ENCODE peak calls at places on chromosomes 1 and 21, in six cellular contexts. One of them, this sample, is unnamed.

GRCh38 chr1:205492774-205493173 is 11.7 kb upstream of the CDK18 start:
- DNase-seq in H1: no peak
- DNase-seq in mucosa of descending colon: no peak
- DNase-seq in aorta: no peak
- DNase-seq in fibroblast of lung: no peak
- DNase-seq in right lobe of liver: no peak
- DNase-seq in this sample: no peak

GRCh38 chr1:56376188-56376984 is 203.0 kb downstream of the PLPP3 start:
- DNase-seq in mucosa of descending colon: no peak
- DNase-seq in H1: peak; percentile 58
- DNase-seq in fibroblast of lung: peak; percentile 85
- DNase-seq in right lobe of liver: no peak
- DNase-seq in aorta: peak; percentile 85
- DNase-seq in this sample: no peak

GRCh38 chr1:113142791-113143190 is 69.8 kb downstream of the LRIG2 start:
- DNase-seq in right lobe of liver: no peak
- DNase-seq in fibroblast of lung: peak; percentile 84
- DNase-seq in mucosa of descending colon: no peak
- DNase-seq in H1: no peak
- DNase-seq in aorta: no peak
- DNase-seq in this sample: no peak

GRCh38 chr1:85445906-85446305 is 19.1 kb downstream of the DDAH1 start:
- DNase-seq in aorta: no peak
- DNase-seq in mucosa of descending colon: no peak
- DNase-seq in fibroblast of lung: peak; percentile 37
- DNase-seq in right lobe of liver: no peak
- DNase-seq in H1: no peak
- DNase-seq in this sample: no peak

GRCh38 chr1:14371806-14372497 is 226.5 kb upstream of the KAZN start:
- DNase-seq in H1: no peak
- DNase-seq in aorta: no peak
- DNase-seq in fibroblast of lung: peak; percentile 23
- DNase-seq in right lobe of liver: no peak
- DNase-seq in mucosa of descending colon: no peak
- DNase-seq in this sample: no peak

GRCh38 chr21:31985398-31985797 is 112.6 kb downstream of the HUNK start:
- DNase-seq in fibroblast of lung: no peak
- DNase-seq in H1: no peak
- DNase-seq in aorta: no peak
- DNase-seq in right lobe of liver: no peak
- DNase-seq in mucosa of descending colon: no peak
- DNase-seq in this sample: no peak

GRCh38 chr1:243473281-243474210 is 217.7 kb downstream of the SDCCAG8 start:
- DNase-seq in aorta: no peak
- DNase-seq in mucosa of descending colon: no peak
- DNase-seq in fibroblast of lung: peak; percentile 42
- DNase-seq in H1: no peak
- DNase-seq in right lobe of liver: no peak
- DNase-seq in this sample: no peak

GRCh38 chr1:83043192-83043591 is 955.7 kb downstream of the TTLL7 start:
- DNase-seq in aorta: no peak
- DNase-seq in mucosa of descending colon: no peak
- DNase-seq in right lobe of liver: no peak
- DNase-seq in fibroblast of lung: no peak
- DNase-seq in H1: no peak
- DNase-seq in this sample: no peak

GRCh38 chr21:44509539-44509938 is 30.5 kb downstream of the KRTAP10-1 start:
- DNase-seq in right lobe of liver: peak; percentile 91
- DNase-seq in mucosa of descending colon: peak; percentile 79
- DNase-seq in aorta: peak; percentile 47
- DNase-seq in H1: no peak
- DNase-seq in fibroblast of lung: no peak
- DNase-seq in this sample: no peak

GRCh38 chr1:12436345-12436658 is 181.7 kb downstream of the DHRS3 start:
- DNase-seq in fibroblast of lung: peak; percentile 7
- DNase-seq in aorta: no peak
- DNase-seq in mucosa of descending colon: no peak
- DNase-seq in right lobe of liver: no peak
- DNase-seq in H1: no peak
- DNase-seq in this sample: no peak

DNA sequence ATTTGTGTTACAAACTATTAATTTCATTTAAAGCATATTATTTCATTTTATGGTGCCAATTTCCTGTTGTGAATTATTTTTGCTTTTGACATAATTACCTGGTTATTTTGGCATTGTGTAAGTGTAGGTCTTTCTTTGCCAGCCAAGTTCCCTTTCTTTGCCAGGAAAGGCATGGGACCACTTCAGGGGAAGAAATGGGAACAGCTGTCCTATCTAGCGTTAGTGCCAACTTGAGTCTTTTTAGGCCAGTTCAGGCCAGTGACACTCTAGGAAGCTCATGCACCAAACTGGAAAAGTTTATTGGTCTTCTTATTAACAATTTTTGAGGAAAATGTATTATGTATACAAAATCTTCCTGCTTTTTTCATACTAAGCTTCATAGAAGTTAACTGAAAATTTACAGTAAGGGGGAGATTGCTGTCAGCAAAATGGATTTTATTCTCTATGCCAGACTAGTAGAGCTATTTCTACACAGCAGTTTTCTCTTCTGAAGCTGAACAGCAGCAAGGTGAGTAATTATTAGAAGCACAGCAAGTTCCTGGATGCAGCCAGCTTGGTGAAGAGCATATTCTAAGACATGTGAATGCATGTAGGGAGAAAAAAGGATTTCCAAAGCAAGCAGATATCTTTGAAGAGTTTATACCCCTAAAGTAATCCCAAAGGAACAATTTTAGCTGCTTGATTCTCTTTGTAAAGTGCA is 914.6 kb upstream of the ADGRL4 start:
- DNase-seq in mucosa of descending colon: no peak
- DNase-seq in right lobe of liver: no peak
- DNase-seq in H1: no peak
- DNase-seq in aorta: no peak
- DNase-seq in fibroblast of lung: no peak
- DNase-seq in this sample: no peak
- H3K9me3 ChIP-seq in mucosa of descending colon: peaks cover 14% of the 10 kb centered on the region
- H3K9me3 ChIP-seq in right lobe of liver: no peaks in the 10 kb centered on the region
- H3K9me3 ChIP-seq in H1: peaks cover 13% of the 10 kb centered on the region
- H3K9me3 ChIP-seq in aorta: no peaks in the 10 kb centered on the region
- H3K9me3 ChIP-seq in fibroblast of lung: no peaks in the 10 kb centered on the region
- H3K9me3 ChIP-seq in this sample: no peaks in the 10 kb centered on the region

DNA sequence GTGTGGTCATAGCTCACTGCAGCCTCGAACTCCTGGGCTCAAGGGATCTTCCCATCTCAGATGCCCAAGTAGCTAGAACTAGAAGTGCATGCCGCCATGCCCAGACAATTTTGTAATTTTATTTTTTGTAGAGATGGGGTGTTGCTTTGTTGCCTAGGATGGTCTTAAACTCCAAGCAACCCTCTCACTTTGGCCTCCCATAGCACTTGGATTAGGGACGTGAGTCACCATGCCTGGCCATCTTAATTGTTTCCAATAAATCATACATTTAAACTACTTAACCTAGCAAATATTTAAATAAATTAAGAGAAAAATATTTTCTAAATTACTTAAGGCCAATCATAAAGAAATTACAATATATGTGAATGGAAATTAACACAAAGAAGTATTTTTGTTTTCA is 35.1 kb upstream of the ADGRL4 start:
- DNase-seq in aorta: no peak
- DNase-seq in mucosa of descending colon: no peak
- DNase-seq in fibroblast of lung: peak; percentile 24
- DNase-seq in right lobe of liver: no peak
- DNase-seq in H1: no peak
- DNase-seq in this sample: no peak
- H3K9me3 ChIP-seq in aorta: peaks cover 3% of the 10 kb centered on the region
- H3K9me3 ChIP-seq in mucosa of descending colon: peaks cover 6% of the 10 kb centered on the region
- H3K9me3 ChIP-seq in fibroblast of lung: no peaks in the 10 kb centered on the region
- H3K9me3 ChIP-seq in right lobe of liver: no peaks in the 10 kb centered on the region
- H3K9me3 ChIP-seq in H1: peaks cover 16% of the 10 kb centered on the region
- H3K9me3 ChIP-seq in this sample: no peaks in the 10 kb centered on the region

GRCh38 chr1:198212126-198212525 is 55.3 kb downstream of the NEK7 start:
- DNase-seq in H1: no peak
- DNase-seq in right lobe of liver: no peak
- DNase-seq in aorta: no peak
- DNase-seq in mucosa of descending colon: no peak
- DNase-seq in fibroblast of lung: no peak
- DNase-seq in this sample: no peak

GRCh38 chr1:198211696-198212095 is 54.9 kb downstream of the NEK7 start:
- DNase-seq in fibroblast of lung: no peak
- DNase-seq in right lobe of liver: no peak
- DNase-seq in H1: no peak
- DNase-seq in aorta: no peak
- DNase-seq in mucosa of descending colon: no peak
- DNase-seq in this sample: no peak

GRCh38 chr1:198212675-198213074 is 55.9 kb downstream of the NEK7 start:
- DNase-seq in mucosa of descending colon: no peak
- DNase-seq in aorta: no peak
- DNase-seq in H1: no peak
- DNase-seq in fibroblast of lung: peak; percentile 91
- DNase-seq in right lobe of liver: no peak
- DNase-seq in this sample: no peak

GRCh38 chr1:198220428-198220827 is 63.6 kb downstream of the NEK7 start:
- DNase-seq in aorta: no peak
- DNase-seq in fibroblast of lung: peak; percentile 95
- DNase-seq in right lobe of liver: no peak
- DNase-seq in H1: no peak
- DNase-seq in mucosa of descending colon: no peak
- DNase-seq in this sample: no peak

GRCh38 chr1:198214924-198215323 is 58.1 kb downstream of the NEK7 start:
- DNase-seq in H1: no peak
- DNase-seq in mucosa of descending colon: no peak
- DNase-seq in fibroblast of lung: no peak
- DNase-seq in right lobe of liver: no peak
- DNase-seq in aorta: no peak
- DNase-seq in this sample: no peak
- H3K9me3 ChIP-seq in H1: peaks cover 4% of the 10 kb centered on the region
- H3K9me3 ChIP-seq in mucosa of descending colon: peaks cover 16% of the 10 kb centered on the region
- H3K9me3 ChIP-seq in fibroblast of lung: no peaks in the 10 kb centered on the region
- H3K9me3 ChIP-seq in right lobe of liver: no peaks in the 10 kb centered on the region
- H3K9me3 ChIP-seq in aorta: no peaks in the 10 kb centered on the region
- H3K9me3 ChIP-seq in this sample: peaks cover 5% of the 10 kb centered on the region

GRCh38 chr1:166721145-166721544 is 118.1 kb upstream of the POGK start:
- DNase-seq in H1: no peak
- DNase-seq in mucosa of descending colon: no peak
- DNase-seq in aorta: no peak
- DNase-seq in right lobe of liver: no peak
- DNase-seq in fibroblast of lung: no peak
- DNase-seq in this sample: no peak
- H3K9me3 ChIP-seq in H1: peaks cover 16% of the 10 kb centered on the region
- H3K9me3 ChIP-seq in mucosa of descending colon: peaks cover 25% of the 10 kb centered on the region
- H3K9me3 ChIP-seq in aorta: no peaks in the 10 kb centered on the region
- H3K9me3 ChIP-seq in right lobe of liver: no peaks in the 10 kb centered on the region
- H3K9me3 ChIP-seq in fibroblast of lung: no peaks in the 10 kb centered on the region
- H3K9me3 ChIP-seq in this sample: no peaks in the 10 kb centered on the region

This sample was measured in T-helper 17 cell.